ENCODE peak calls at places on chromosomes 6 and 20, in five cellular contexts. F, U, E, Q and J are unnamed samples. For H3K4me1, the result is how much of the 10 kb centered on the place peaks cover.

GRCh38 chr6:7247828-7248227 is 65.2 kb downstream of the SSR1 start:
- DNase-seq in F (no peak), U (no peak), E (no peak), Q (no peak), J (peak)

GRCh38 chr6:26043389-26044139 is 43.7 kb upstream of the HFE start:
- DNase-seq in F (peak), U (peak), E (peak), Q (peak), J (peak)

GRCh38 chr20:48459729-48460395 is 367.9 kb downstream of the PREX1 start:
- DNase-seq in F (no peak), U (no peak), E (no peak), Q (no peak), J (no peak)

GRCh38 chr6:132131777-132132176 is 180.6 kb upstream of the CCN2 start:
- DNase-seq in F (peak), U (no peak), E (no peak), Q (peak), J (no peak)

GRCh38 chr6:158611039-158611438 is 33.5 kb downstream of the DYNLT1 start:
- DNase-seq in F (no peak), U (no peak), E (no peak), Q (no peak), J (no peak)

GRCh38 chr6:113927001-113927400 is 43.9 kb downstream of the HDAC2 start:
- DNase-seq in F (no peak), U (no peak), E (no peak), Q (no peak), J (no peak)

GRCh38 chr20:56634735-56635422 is 5.8 kb downstream of the TFAP2C start:
- DNase-seq in F (no peak), U (no peak), E (no peak), Q (peak), J (peak)

GRCh38 chr20:50518270-50518721 is 8.1 kb downstream of the PTPN1 start:
- DNase-seq in F (no peak), U (no peak), E (no peak), Q (no peak), J (no peak)

GRCh38 chr20:11880694-11881093 is 37.0 kb upstream of the BTBD3 start:
- DNase-seq in F (no peak), U (no peak), E (no peak), Q (no peak), J (no peak)

DNA sequence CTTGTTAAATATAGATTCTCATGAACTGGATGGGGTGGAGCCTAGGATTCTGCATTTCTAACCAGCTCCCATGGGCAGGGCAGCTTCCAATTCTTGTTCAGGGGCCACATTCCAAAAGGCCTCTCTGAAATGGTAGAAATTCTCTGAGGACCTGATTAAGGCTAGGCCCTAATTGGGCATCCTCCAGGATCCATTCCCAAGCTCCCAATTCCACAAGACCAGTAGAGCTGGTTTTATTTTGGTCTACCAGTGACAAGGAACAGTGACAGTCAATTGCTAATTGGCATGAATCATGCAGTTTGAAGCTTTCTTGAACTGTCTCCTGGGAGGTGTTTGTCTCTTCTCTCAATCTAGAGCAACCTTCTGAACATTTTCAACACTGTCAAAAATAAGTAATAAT is 3.0 kb downstream of the THBD start:
- DNase-seq in F (no peak), U (no peak), E (no peak), Q (peak), J (no peak)
- H3K4me1 ChIP-seq in F (under half), U (under half), E (under half), Q (under half), J (under half)

GRCh38 chr6:17865243-17865642 is 122.2 kb downstream of the KIF13A start:
- DNase-seq in F (no peak), U (no peak), E (peak), Q (peak), J (no peak)

GRCh38 chr6:17863971-17864754 is 123.3 kb downstream of the KIF13A start:
- DNase-seq in F (peak), U (no peak), E (peak), Q (peak), J (no peak)

GRCh38 chr6:17867880-17868279 is 119.6 kb downstream of the KIF13A start:
- DNase-seq in F (no peak), U (no peak), E (no peak), Q (peak), J (no peak)

GRCh38 chr6:17866876-17867444 is 120.5 kb downstream of the KIF13A start:
- DNase-seq in F (no peak), U (no peak), E (no peak), Q (no peak), J (no peak)

DNA sequence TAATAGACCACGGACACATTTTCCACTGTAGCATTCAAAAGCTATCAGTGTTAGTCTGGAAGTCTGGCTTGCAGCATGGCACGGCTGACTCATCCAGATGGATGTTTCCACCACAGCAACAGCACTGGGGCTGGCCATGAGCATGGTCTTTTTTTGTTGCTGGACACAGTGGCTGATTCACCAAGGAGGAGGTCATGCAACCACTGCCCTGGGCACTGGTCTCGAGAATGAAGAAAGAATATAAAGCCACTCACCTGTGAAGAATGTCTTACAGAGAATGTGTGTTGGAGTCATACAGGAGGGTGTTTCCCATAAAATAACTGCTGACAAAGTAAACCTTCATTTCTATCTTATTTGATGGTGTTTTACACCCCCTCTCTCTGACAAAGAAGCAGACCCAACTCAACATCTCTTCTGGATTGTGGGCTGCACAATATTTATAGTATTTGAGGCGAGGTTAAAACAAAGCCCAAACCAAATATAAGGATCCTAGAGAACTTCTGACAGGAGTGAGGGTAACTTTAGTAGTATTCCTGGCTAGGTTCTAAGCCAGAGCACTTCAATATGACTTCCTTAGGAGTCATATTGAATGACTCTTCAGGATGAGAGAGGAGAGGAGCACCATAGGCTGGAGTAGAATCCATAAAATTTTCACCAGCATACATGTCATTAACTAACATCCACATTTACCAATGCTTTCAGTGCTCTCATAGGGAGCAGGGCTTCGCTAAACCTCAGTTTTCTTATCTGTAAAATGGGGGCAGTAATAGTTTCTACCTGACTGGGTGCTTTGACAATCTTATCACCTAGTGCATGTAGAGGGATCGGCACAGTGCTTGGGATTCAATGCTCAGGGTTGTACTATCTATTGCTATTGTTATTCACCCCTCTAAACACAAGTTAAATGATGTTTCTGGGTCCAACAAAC is 121.4 kb downstream of the KIF13A start:
- DNase-seq in F (peak), U (no peak), E (peak), Q (peak), J (peak)
- H3K4me1 ChIP-seq in F (under half), U (under half), E (under half), Q (half or more), J (under half)

DNA sequence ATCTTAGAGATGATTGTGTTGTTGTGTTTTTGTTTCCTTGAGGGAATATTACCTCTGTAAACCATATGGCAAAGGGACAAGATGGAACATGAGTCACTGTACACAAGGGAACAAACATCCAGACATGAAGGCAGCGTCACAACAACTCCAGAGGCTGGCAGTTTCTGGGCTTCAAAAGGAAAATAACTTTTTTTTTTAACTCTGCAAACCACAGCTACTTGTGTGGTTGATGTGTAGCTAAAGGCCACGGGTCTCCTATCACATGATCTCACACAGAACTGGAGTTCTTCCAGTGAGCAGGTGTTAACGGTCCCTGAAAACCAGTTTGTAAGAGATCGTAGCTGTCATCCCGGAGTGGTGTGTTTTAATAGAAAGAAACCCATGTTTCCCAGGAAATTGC is 33.2 kb upstream of the HBS1L start:
- DNase-seq in F (no peak), U (peak), E (no peak), Q (no peak), J (no peak)
- H3K4me1 ChIP-seq in F (under half), U (under half), E (under half), Q (under half), J (under half)

GRCh38 chr6:33756211-33756954 is 9.7 kb upstream of the IP6K3 start:
- DNase-seq in F (no peak), U (no peak), E (no peak), Q (no peak), J (no peak)

GRCh38 chr6:33758807-33759206 is 12.1 kb upstream of the IP6K3 start:
- DNase-seq in F (no peak), U (no peak), E (no peak), Q (no peak), J (no peak)

GRCh38 chr6:33759887-33760629 is 13.4 kb upstream of the IP6K3 start:
- DNase-seq in F (no peak), U (no peak), E (no peak), Q (no peak), J (no peak)

GRCh38 chr6:33757113-33757512 is 10.4 kb upstream of the IP6K3 start:
- DNase-seq in F (no peak), U (no peak), E (no peak), Q (no peak), J (no peak)

GRCh38 chr6:33757906-33758305 is 11.2 kb upstream of the IP6K3 start:
- DNase-seq in F (no peak), U (no peak), E (no peak), Q (no peak), J (no peak)
- H3K4me1 ChIP-seq in F (under half), U (under half), E (under half), Q (under half), J (under half)

DNA sequence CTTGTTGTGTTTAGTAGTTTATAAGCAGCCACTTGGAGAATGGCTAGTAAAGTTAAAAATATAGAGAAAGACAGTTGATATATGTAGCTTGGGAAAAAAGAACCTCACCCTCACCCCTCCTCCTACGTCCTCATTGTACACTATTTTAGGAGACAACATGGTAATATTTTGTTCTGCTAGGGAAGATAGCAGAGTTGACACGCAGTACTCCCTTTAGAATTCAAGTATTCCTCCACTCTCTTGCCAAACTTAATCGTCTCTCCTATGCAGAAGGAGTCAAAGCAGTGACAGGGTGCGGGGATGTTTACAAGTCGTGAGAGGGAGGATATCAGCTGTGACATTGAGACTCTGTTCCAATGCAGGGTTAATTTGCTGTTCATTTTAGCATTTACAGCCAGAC is 97.5 kb downstream of the SOBP start:
- DNase-seq in F (no peak), U (no peak), E (no peak), Q (no peak), J (no peak)
- H3K4me1 ChIP-seq in F (under half), U (under half), E (under half), Q (under half), J (under half)

GRCh38 chr20:37342231-37343177 is 3.4 kb upstream of the SRC start:
- DNase-seq in F (no peak), U (no peak), E (no peak), Q (no peak), J (no peak)

GRCh38 chr20:37344506-37345338 is 1.2 kb upstream of the SRC start:
- DNase-seq in F (no peak), U (no peak), E (peak), Q (peak), J (peak)

GRCh38 chr20:37341632-37342031 is 4.3 kb upstream of the SRC start:
- DNase-seq in F (no peak), U (no peak), E (no peak), Q (no peak), J (peak)

GRCh38 chr20:37343994-37344355 is 2.0 kb upstream of the SRC start:
- DNase-seq in F (no peak), U (no peak), E (no peak), Q (no peak), J (no peak)

DNA sequence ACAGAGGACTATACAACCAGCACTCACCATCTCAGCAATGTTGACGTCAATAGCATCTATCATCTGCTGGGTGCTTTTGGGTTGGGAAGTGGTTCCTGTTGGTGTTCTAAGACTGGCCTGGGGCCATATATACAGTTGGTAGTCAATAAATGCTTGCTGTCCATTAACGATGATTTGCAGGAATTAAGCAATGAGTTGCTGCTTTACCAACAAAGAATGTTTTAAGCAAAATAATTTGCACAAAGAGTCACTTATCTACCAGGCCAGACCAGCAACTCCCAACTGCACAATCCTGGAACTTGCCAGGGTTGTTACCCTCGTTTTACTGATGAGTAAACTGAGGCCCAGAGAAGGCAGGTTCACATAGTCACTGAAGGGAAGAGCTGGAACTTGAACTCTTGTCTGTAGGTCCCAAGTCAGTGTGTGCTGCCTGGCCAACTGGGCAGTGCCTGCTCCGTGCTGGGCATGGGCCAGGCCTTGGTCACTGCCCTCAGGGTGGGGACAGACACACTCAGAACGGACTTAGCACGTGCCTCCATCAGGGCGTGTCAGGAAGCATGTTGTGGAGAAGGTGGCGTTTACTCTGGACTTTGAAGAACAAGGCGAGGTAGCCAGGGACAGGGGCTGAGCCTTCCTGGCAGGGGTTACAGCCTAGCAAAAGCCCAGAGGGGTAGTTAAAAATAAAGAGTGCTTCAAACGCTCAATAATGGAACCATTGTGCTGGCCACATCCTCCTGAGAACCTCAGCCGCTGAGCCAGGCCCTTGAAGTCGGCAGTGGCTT is 2.5 kb upstream of the SRC start:
- DNase-seq in F (no peak), U (no peak), E (peak), Q (peak), J (peak)
- H3K4me1 ChIP-seq in F (under half), U (under half), E (under half), Q (under half), J (under half)

GRCh38 chr6:153767127-153767526 is 271.9 kb upstream of the OPRM1 start:
- DNase-seq in F (no peak), U (no peak), E (no peak), Q (no peak), J (no peak)
- H3K4me1 ChIP-seq in F (under half), U (under half), E (under half), Q (under half), J (under half)

GRCh38 chr20:25236450-25237304 is 11.2 kb upstream of the PYGB start:
- DNase-seq in F (no peak), U (no peak), E (no peak), Q (no peak), J (no peak)
- H3K4me1 ChIP-seq in F (under half), U (under half), E (under half), Q (half or more), J (under half)